ENCODE peak calls at places on chromosomes 7 and 10, in four cellular contexts. M is HCT116, I is cardiac muscle cell, A is testis. B is an unnamed sample.
A peak's percentile ranks its signal among the peaks of the same experiment; 100 is the strongest.

GRCh38 chr7:20307119-20307518 is 23.6 kb upstream of the ITGB8 start:
- DNase-seq in M (no peak), I (peak; percentile 78), A (no peak), B (peak; percentile 19)

GRCh38 chr10:134743-135600 is at the start of gene ZMYND11:
- DNase-seq in M (no peak), A (peak; percentile 63), I (peak; percentile 78), B (peak; percentile 63)

GRCh38 chr10:63210611-63211196 is 77.6 kb downstream of the NRBF2 start:
- DNase-seq in I (no peak), A (no peak), M (no peak), B (no peak)

GRCh38 chr10:64134676-64135075 is 613.5 kb downstream of the REEP3 start:
- DNase-seq in M (no peak), I (no peak), A (no peak), B (no peak)

GRCh38 chr10:32023264-32023663 is 33.0 kb downstream of the KIF5B start:
- DNase-seq in A (no peak), M (no peak), I (no peak), B (no peak)

GRCh38 chr7:27933691-27934565 is 194.0 kb downstream of the TAX1BP1 start:
- DNase-seq in A (no peak), I (peak; percentile 9), M (no peak), B (no peak)

GRCh38 chr10:37972396-37972795 is 4.1 kb downstream of the ZNF25 start:
- DNase-seq in M (no peak), I (no peak), A (no peak), B (no peak)

GRCh38 chr10:106582291-106582690 is 582.2 kb downstream of the SORCS1 start:
- DNase-seq in A (no peak), M (no peak), I (peak; percentile 52), B (no peak)

GRCh38 chr7:157017639-157018327 is 7.3 kb upstream of the MNX1 start:
- DNase-seq in M (no peak), A (no peak), I (no peak), B (no peak)

GRCh38 chr7:137681657-137682562 is 164.9 kb downstream of the DGKI start:
- DNase-seq in M (no peak), A (no peak), I (peak; percentile 82), B (no peak)

GRCh38 chr10:49090696-49091338 is 24.5 kb downstream of the VSTM4 start:
- DNase-seq in I (no peak), M (no peak), A (no peak), B (no peak)

GRCh38 chr10:12579954-12580858 is 230.9 kb downstream of the CAMK1D start:
- DNase-seq in A (no peak), I (peak; percentile 8), M (no peak), B (no peak)

GRCh38 chr7:152987673-152988072 is 228.1 kb downstream of the ACTR3B start:
- DNase-seq in M (no peak), A (no peak), I (no peak), B (no peak)

GRCh38 chr7:147774461-147774860 is 816.1 kb upstream of the C7orf33 start:
- DNase-seq in M (no peak), A (no peak), I (no peak), B (no peak)

GRCh38 chr7:101589976-101590662 is 39.0 kb downstream of the MYL10 start:
- DNase-seq in I (no peak), A (no peak), M (no peak), B (no peak)

GRCh38 chr7:130865408-130866236 is 131.6 kb upstream of the KLF14 start:
- DNase-seq in I (peak; percentile 60), A (no peak), M (no peak), B (no peak)

GRCh38 chr7:139573871-139574270 is 50.4 kb downstream of the CLEC2L start:
- DNase-seq in M (no peak), A (no peak), I (no peak), B (no peak)

GRCh38 chr10:28946479-28946878 is 269.2 kb downstream of the BAMBI start:
- DNase-seq in M (no peak), I (peak; percentile 73), A (no peak), B (no peak)

GRCh38 chr7:105229641-105230040 is 159.1 kb downstream of the SRPK2 start:
- DNase-seq in A (no peak), I (no peak), M (no peak), B (no peak)

GRCh38 chr10:34581871-34582532 is 233.1 kb downstream of the PARD3 start:
- DNase-seq in M (no peak), A (no peak), I (peak; percentile 70), B (no peak)

GRCh38 chr7:23106491-23106800 is 861 bp downstream of the KLHL7 start:
- DNase-seq in I (no peak), A (peak; percentile 75), M (no peak), B (no peak)

GRCh38 chr7:136086712-136087111 is 109.6 kb upstream of the MTPN start:
- DNase-seq in I (peak; percentile 95), M (peak; percentile 36), A (peak; percentile 84), B (peak; percentile 78)

DNA sequence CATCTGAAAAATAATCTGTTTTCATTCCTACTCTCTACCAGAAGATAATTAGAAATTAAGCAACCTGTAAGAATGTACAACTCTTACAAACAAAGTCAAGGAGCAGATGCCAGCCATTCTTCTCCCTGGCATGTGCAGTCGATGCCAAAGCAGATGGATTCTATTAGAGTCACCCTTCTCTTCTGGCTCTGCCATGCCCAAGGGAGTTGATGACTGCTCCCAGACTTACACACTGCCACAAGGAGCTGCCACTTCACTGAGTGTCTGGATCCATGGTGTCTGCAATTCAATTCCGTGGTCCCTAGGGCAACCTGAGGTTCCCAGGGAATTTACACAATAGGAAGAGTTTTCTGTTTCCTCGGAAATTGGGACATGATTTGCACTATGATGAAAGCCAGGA is 89.1 kb upstream of the IFRD1 start:
- DNase-seq in I (no peak), A (no peak), M (no peak), B (no peak)
- H3K27ac ChIP-seq in I (no peak overlapping the region), A (no peak overlapping the region), M (no peak overlapping the region), B (no peak overlapping the region)

DNA sequence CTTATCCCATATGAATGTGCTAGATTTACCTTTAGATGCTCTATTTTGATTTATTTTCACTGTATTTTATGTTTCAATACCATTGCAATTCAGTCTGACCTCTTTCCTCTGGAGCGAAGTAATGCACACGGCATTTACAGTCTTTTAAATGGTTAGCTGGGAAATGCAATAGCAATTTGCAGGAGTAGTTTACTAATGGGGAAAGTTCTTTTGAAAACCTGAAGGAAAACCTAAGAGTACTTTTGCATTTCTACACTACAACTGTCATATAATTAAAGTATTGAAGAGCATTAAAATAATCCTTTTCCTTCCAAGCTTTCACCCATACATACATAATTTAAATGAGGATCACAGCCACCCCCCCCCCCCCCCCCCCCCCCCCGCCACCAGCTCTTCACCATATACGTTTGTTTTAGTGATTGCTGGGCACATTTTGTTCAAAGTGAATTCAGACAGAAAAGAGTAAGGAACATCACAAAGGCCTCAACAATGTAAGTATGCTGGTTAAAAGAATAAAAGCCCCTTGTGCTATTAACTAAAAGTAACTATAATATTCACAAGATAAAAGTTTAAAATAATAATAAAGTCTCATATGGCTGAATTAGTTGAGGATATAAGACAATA is 3.5 kb downstream of the SKIDA1 start:
- DNase-seq in M (no peak), A (no peak), I (no peak), B (no peak)
- H3K27me3 ChIP-seq in M (no peaks in the 10 kb centered on the region), A (no peaks in the 10 kb centered on the region), I (no peaks in the 10 kb centered on the region), B (no peaks in the 10 kb centered on the region)

DNA sequence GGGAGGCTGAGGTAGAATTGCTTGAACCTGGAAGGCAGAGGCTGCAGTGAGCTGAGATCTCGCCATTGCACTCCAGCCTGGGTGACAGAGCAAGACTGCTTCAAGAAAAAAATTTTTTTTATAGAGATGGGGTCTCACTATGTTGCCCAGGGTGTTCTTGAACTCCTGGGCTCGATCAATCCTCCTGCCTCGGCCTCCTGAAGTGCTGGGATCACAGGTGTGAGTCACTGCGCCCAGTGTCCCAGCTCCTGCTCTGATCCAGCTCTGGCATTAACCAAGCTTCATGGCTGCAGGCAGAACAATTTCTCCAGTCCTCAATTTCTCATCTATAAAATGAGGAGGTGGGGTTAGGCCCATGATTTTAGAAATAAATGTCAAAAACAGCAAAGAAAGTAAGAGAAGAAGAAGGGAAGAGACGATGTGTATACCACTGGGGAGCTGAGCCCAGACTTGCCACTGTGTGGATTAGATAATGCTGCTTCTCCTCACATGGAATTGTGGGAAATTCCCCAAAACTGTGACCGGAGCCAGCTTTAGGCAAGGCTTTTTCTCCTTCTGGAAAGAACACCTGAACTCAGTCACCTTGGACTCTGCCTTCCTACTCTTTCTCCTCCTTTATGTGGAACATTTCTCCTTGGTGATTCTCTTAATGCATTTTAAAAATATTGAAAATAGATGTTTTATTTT is 25.5 kb downstream of the IL15RA start:
- DNase-seq in M (no peak), A (no peak), I (no peak), B (no peak)
- H3K27ac ChIP-seq in M (no peak overlapping the region), A (no peak overlapping the region), I (no peak overlapping the region), B (no peak overlapping the region)

GRCh38 chr10:7922707-7923106 is 104.4 kb downstream of the TAF3 start:
- DNase-seq in A (no peak), I (no peak), M (no peak), B (no peak)

GRCh38 chr10:7913122-7913872 is 95.0 kb downstream of the TAF3 start:
- DNase-seq in I (peak; percentile 8), M (no peak), A (no peak), B (no peak)

GRCh38 chr10:7915923-7916322 is 97.6 kb downstream of the TAF3 start:
- DNase-seq in M (no peak), A (no peak), I (peak; percentile 52), B (peak; percentile 14)

DNA sequence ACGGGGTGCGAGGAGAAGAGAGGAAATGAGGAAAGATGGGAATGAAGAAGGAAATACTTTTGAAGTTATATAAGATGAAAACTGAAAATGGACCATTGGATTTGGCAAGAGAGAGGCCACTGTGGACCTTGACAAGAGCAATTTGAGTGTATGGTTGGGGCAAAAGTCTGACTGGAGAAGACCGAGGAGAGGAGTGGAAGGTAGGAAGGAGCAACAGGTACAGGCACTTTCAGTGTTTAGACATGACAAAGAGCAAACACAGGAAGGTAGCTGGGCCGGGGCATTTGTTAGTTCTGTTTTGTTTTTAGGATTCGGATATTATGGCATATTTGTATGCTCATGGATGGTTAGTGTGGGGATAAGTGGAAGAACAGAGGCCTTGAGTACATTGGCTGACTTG is 99.4 kb downstream of the TAF3 start:
- DNase-seq in I (no peak), A (no peak), M (no peak), B (no peak)
- H3K27me3 ChIP-seq in I (no peaks in the 10 kb centered on the region), A (no peaks in the 10 kb centered on the region), M (no peaks in the 10 kb centered on the region), B (no peaks in the 10 kb centered on the region)

DNA sequence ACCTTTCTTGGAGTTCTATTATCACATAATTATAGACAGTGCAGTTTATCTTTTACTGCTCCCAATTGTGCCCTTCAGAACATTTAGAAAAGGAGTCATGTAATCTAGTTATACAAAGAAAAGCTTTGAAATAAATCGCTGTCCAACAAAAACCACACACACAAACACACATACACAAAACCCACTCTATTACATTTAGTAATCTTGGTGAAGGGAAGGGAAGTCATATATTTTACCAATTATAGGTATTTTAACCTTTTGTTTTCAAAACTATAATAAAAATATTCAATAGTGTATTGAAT is 27.0 kb downstream of the ARL4A start:
- DNase-seq in I (no peak), M (no peak), A (no peak), B (no peak)
- H3K27ac ChIP-seq in I (no peak overlapping the region), M (no peak overlapping the region), A (no peak overlapping the region), B (no peak overlapping the region)

B was measured in SJSA1.